ENCODE peak calls at places on chromosomes 1 and 21, in four cellular contexts. I, T, L and Q are unnamed samples.

GRCh38 chr21:42496839-42497202 is 797 bp upstream of the RSPH1 start:
- DNase-seq in I (no peak), T (no peak), L (peak; percentile 79), Q (no peak)

GRCh38 chr1:215277537-215277936 is 195.0 kb downstream of the KCNK2 start:
- DNase-seq in I (no peak), T (no peak), L (no peak), Q (no peak)

GRCh38 chr1:153292740-153293479 is 19.8 kb downstream of the PGLYRP3 start:
- DNase-seq in I (peak; percentile 64), T (no peak), L (no peak), Q (no peak)

GRCh38 chr21:46199436-46200373 is 15.4 kb upstream of the SPATC1L start:
- DNase-seq in I (no peak), T (no peak), L (peak; percentile 16), Q (no peak)

GRCh38 chr1:244850896-244851295 is 13.4 kb downstream of the HNRNPU start:
- DNase-seq in I (no peak), T (no peak), L (no peak), Q (no peak)

GRCh38 chr1:10020668-10021067 is 12.1 kb upstream of the UBE4B start:
- DNase-seq in I (no peak), T (no peak), L (no peak), Q (no peak)

GRCh38 chr1:116556289-116557006 is 14.4 kb downstream of the CD58 start:
- DNase-seq in I (no peak), T (no peak), L (no peak), Q (no peak)

GRCh38 chr1:18817316-18817715 is 42.1 kb downstream of the TAS1R2 start:
- DNase-seq in I (no peak), T (no peak), L (no peak), Q (no peak)

GRCh38 chr1:111441573-111442192 is 7.4 kb downstream of the WDR77 start:
- DNase-seq in I (no peak), T (no peak), L (no peak), Q (peak; percentile 79)

DNA sequence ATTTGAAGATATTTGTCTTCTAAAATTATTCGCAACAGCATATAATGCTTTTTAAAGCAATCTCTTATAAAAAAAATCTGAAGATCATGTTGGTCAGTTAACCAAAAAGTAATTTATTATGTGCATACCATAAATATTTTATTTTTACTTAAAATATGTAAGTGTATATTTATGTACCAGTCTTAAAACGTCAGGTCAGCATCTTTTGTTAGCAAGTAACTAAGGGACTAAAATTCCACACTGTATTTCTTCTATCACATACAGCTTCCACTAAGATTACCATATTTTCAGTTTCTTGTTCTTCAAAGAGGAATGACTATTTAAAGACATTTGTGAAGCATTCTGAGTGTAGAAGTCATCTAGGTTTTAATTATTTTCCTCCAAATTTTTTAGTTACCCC is 19.6 kb downstream of the NEGR1 start:
- DNase-seq in I (no peak), T (no peak), L (no peak), Q (no peak)
- TF ChIP-seq CTCF in I (no peak), T (no peak), L (no peak), Q (no peak)

DNA sequence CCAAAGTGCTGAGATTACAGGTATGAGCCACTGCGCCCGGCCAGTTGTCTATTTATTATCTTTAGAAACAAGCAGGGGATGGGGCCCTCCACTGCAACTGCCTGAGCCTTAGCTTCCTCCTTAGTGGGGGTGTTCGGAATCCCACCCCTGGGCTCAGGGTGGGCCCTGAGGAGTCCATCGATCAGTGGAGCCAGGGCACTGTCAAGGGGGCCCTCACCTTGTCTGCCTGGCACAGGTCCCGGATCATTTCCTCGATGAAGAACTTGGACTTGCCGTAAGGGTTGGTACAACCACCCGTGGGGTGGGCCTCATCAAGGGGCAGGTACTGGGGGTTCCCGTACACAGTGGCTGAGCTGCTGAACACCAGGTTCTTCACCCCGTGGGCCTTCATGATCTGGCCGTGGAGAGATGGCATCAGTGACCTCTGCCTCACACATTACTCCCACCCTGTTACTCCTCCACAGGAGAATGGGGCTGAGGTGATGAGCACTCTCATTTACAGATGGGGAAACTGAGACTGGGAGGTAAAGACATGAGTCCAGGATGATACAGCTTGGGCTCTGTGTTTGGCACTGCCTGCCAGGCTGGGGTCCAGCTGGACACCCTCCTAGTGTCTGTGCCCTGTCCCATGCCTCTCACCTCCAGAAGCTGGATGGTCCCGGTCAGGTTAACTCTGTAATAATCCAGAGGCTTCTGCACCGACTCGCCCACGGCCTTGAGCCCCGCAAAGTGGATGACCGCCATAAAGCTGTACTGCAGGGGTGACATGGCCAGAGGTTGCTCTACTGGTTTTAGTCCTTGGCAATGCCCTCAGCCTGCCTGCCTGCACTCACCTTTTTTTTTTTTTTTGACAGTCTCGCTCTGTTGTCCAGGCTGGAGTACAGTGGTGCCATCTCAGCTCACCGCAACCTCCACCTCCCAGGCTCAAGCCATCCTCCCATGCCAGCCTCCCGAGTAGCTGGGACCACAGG is 2.8 kb downstream of the GALE start:
- DNase-seq in I (no peak), T (no peak), L (no peak), Q (peak; percentile 69)
- TF ChIP-seq POLR2AphosphoS5 in I (no peak), T (no peak), L (no peak), Q (peak; percentile 6)

DNA sequence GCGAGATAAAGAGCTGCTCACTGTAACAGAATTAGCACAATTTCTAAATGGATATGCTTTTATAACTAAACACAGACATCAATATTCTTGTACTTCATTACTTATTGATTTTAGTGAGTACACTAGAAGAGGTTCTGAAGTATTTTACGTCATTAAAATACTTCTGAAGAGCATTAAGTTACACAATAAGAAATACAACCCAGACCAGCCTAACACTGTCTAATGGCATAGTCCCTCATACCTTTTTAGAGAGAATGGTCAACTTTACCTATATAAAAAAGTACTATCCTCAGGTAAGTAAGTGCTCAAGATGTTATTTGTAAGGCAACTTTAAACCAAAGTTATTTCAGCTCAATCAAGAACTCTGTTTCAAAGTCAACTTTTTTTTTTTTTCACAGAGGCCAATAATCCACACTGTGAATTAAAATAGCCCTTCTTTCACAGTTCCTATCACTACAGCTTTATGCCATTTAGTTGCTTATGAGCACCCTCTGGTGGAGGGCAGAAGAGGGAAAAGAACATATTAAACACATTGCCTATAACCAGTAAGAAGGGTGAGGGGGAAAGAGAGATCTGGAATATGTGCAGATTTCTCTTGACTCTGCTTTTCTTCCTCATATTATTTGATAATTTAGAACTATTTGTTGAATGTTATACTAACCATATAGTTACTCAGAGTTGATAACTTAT is 182.1 kb upstream of the DMRTA2 start:
- DNase-seq in I (no peak), T (peak; percentile 41), L (no peak), Q (no peak)
- TF ChIP-seq CTCF in I (peak; percentile 39), T (peak; percentile 64), L (no peak), Q (peak; percentile 10)

GRCh38 chr1:38744452-38745350 is 114.9 kb downstream of the RRAGC start:
- DNase-seq in I (no peak), T (no peak), L (no peak), Q (no peak)
- TF ChIP-seq POLR2AphosphoS5 in I (no peak), T (no peak), L (no peak), Q (no peak)

DNA sequence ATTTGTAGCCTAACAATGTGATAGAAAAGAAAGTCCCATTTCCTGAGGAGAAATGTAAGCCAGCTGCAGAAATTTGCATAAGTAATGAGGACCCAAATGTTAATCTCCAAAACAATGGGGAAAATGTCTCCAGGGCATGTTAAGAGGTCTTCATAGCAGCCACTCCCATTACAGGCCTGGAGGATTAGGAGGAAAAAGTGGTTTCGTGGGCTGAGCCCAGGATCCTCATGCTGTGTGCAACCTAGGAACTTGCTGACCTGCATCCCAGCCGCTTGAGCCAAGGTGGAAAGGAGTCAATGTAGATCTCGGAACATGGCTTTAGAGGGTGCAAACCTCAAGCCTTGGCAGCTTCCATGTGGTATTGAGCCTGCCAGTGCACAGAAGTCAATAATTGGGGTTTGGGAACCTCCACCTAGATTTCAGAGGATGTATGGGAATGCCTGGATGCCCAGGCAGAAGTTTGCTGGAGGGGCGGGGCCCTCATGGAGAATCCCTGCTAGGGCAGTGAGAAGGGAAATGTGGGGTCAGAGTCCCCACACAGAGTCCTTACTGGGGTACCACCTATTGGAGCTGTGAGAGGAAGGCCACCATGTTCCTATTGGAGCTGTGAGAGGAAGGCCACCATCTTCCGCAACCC is 14.2 kb upstream of the F13B start:
- DNase-seq in I (no peak), T (no peak), L (no peak), Q (no peak)
- TF ChIP-seq CTCF in I (no peak), T (no peak), L (no peak), Q (no peak)

GRCh38 chr1:181142096-181143043 is 53.9 kb downstream of the IER5 start:
- DNase-seq in I (peak; percentile 98), T (peak; percentile 64), L (peak; percentile 92), Q (peak; percentile 97)
- TF ChIP-seq POLR2AphosphoS5 in I (peak; percentile 64), T (no peak), L (peak; percentile 63), Q (peak; percentile 84)

GRCh38 chr1:44021581-44022321 is 9.5 kb downstream of the SLC6A9 start:
- DNase-seq in I (no peak), T (no peak), L (no peak), Q (no peak)
- TF ChIP-seq CTCF in I (no peak), T (no peak), L (no peak), Q (no peak)

DNA sequence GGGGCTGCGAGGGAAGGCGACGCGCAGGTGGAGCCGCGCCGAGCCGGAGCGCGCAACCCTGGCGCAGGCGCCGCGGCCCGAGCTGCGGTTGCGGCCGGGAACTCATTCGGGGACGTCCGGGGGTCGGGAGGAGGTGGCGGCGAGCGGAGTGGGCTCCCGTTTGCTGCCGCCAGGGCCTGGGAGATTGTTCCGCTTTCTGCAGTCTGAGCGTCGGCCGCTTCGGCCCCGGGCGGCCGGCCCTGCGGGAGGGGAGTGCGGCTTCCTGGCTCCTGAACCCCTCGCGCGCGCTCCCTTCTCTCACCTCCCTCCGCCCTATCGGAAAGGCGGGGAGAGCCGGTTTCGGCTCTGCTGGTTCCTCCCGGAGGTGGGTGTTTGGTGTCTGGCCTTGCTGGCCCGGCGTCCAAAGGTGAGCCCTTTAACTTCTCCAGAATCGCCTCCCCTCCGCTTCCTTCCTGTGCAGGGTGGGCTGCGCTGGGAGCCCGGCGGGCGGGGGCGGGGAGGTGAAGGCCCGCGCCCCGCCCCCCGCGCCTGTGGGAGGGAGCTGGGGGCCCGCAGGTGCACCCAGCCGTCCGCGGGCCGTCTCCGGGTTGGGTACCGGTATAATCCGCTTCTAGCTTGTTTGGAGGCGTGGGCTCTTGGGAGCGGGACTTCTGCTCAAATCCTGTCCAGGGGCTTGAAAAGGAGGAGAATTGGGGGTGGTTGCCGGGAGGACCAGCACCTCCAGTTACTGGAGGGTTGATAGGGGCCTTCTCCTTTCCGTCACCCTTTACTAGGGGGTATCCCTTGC is 683 bp downstream of the LRRC8D start:
- DNase-seq in I (peak; percentile 92), T (no peak), L (peak; percentile 79), Q (peak; percentile 94)
- TF ChIP-seq POLR2AphosphoS5 in I (no peak), T (no peak), L (no peak), Q (peak; percentile 44)

GRCh38 chr21:39444406-39445145 is 1.0 kb downstream of the LCA5L start:
- DNase-seq in I (no peak), T (no peak), L (no peak), Q (no peak)
- TF ChIP-seq CTCF in I (no peak), T (no peak), L (no peak), Q (no peak)